ENCODE peak calls at places on chromosomes 1 and 21, in six cellular contexts. K, F, M, P, C and D are unnamed samples.

GRCh38 chr1:224565186-224565585 is 50.9 kb upstream of the CNIH3 start:
- DNase-seq in K (no peak), F (no peak), M (peak; percentile 92), P (peak; percentile 97), C (peak; percentile 19), D (peak; percentile 83)

GRCh38 chr1:33349081-33349759 is 28.3 kb upstream of the A3GALT2 start:
- DNase-seq in K (peak; percentile 67), F (peak; percentile 58), M (peak; percentile 40), P (no peak), C (peak; percentile 75), D (no peak)

GRCh38 chr1:94698759-94699502 is 121.2 kb upstream of the SLC44A3 start:
- DNase-seq in K (no peak), F (no peak), M (peak; percentile 90), P (peak; percentile 47), C (peak; percentile 31), D (peak; percentile 88)

GRCh38 chr1:226100436-226101347 is 38.2 kb downstream of the H3-3A start:
- DNase-seq in K (peak; percentile 51), F (peak; percentile 47), M (peak; percentile 55), P (peak; percentile 95), C (peak; percentile 48), D (peak; percentile 85)

GRCh38 chr1:89842547-89843278 is 21.9 kb downstream of the LRRC8D start:
- DNase-seq in K (peak; percentile 40), F (no peak), M (peak; percentile 47), P (peak; percentile 32), C (peak; percentile 19), D (peak; percentile 55)

GRCh38 chr1:94654031-94654430 is 112.5 kb upstream of the F3 start:
- DNase-seq in K (no peak), F (no peak), M (peak; percentile 79), P (peak; percentile 92), C (peak; percentile 66), D (no peak)

GRCh38 chr1:6614019-6614952 is 755 bp downstream of the PHF13 start:
- DNase-seq in K (peak; percentile 80), F (peak; percentile 65), M (peak; percentile 27), P (no peak), C (peak; percentile 74), D (no peak)

GRCh38 chr1:58287894-58288623 is 258.5 kb downstream of the OMA1 start:
- DNase-seq in K (no peak), F (no peak), M (no peak), P (no peak), C (no peak), D (no peak)

GRCh38 chr1:33424205-33424604 is 6.7 kb downstream of the PHC2 start:
- DNase-seq in K (no peak), F (no peak), M (peak; percentile 73), P (no peak), C (no peak), D (peak; percentile 49)

GRCh38 chr21:46483300-46484295 is 24.9 kb downstream of the DIP2A start:
- DNase-seq in K (no peak), F (peak; percentile 35), M (no peak), P (no peak), C (no peak), D (no peak)

GRCh38 chr1:17564458-17565393 is 25.2 kb downstream of the ARHGEF10L start:
- DNase-seq in K (no peak), F (no peak), M (no peak), P (no peak), C (no peak), D (no peak)

GRCh38 chr1:24966724-24967346 is 36.8 kb upstream of the RUNX3 start:
- DNase-seq in K (no peak), F (no peak), M (peak; percentile 93), P (peak; percentile 60), C (peak; percentile 23), D (peak; percentile 56)

GRCh38 chr1:94096797-94097549 is 24.0 kb downstream of the ABCA4 start:
- DNase-seq in K (peak; percentile 47), F (no peak), M (peak; percentile 35), P (no peak), C (peak; percentile 55), D (peak; percentile 49)

GRCh38 chr1:83060216-83060615 is 938.7 kb downstream of the TTLL7 start:
- DNase-seq in K (no peak), F (no peak), M (no peak), P (peak; percentile 51), C (peak; percentile 17), D (peak; percentile 13)

GRCh38 chr1:62082456-62083363 is 111.9 kb upstream of the L1TD1 start:
- DNase-seq in K (peak; percentile 62), F (peak; percentile 15), M (peak; percentile 15), P (peak; percentile 47), C (peak; percentile 56), D (peak; percentile 60)

GRCh38 chr1:40232444-40232843 is 15.3 kb upstream of the TMCO2 start:
- DNase-seq in K (no peak), F (no peak), M (no peak), P (no peak), C (no peak), D (no peak)

GRCh38 chr1:79667848-79668696 is 661.5 kb upstream of the ADGRL4 start:
- DNase-seq in K (no peak), F (no peak), M (no peak), P (no peak), C (no peak), D (no peak)

DNA sequence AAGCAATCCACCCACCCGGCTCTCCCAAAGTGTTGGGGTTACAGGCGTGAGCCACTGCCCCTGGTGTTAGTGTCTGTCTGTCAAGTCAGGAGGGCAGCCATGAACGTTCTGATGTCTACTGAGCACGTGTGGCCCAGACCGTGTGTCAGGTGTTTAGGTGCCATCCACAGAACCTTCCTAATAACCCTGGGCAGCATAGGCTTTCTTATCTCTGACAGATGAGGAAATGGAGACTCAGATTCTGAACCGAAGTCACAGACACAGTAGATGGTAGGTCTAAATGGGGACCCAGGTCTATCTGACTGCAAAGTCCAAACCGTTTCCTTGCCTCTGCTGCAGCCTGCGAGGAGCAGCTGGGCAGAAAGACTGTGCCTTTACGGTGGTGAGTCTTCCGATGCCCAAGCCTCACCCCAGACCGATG is 622 bp upstream of the IL6R start:
- DNase-seq in K (no peak), F (no peak), M (no peak), P (no peak), C (no peak), D (no peak)
- H3K4me3 ChIP-seq in K (peak overlapping the region; percentile 77), F (peak overlapping the region; percentile 53), M (peak overlapping the region; percentile 32), P (peak overlapping the region; percentile 97), C (peak overlapping the region; percentile 60), D (peak overlapping the region; percentile 68)

DNA sequence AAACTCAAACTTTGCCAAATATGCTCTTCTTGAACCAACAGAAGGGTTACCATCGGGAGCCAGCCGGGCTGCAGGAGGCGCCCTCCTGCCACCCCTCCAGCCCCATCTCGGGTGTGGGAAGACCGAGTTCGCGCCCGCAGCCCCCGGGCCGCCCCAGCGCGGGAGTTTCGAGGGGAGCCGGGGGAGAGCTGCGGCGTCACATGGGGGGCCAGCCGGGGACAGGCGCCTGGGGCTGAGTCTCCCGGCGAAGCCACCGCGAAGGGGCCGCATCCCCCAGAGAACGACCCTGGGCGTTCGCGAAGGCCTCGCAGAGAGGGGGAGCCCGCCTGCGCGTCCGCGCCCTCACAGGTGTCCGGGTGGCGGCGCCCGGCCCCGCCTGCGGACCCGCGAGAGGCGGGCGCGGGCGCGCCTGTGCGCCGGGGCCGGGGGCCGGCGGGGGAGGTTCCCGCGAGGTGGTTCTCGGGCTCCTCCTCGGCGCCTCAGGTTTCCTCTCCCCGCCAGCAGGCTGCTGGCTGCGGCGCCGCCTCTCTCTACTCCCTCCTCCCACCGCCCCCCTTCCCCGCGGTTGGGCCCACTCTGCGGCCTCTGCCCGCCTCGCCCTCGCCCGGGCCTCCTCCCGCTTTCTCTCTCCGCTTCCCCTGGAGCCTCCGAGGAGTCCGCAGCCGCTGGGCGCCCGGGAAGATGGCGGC is at the start of gene RAVER2:
- DNase-seq in K (peak; percentile 65), F (peak; percentile 80), M (peak; percentile 77), P (peak; percentile 28), C (peak; percentile 91), D (peak; percentile 46)
- TF ChIP-seq CTCF in K (peak; percentile 33), F (peak; percentile 68), M (peak; percentile 44), P (peak; percentile 57), C (peak; percentile 67), D (peak; percentile 57)

GRCh38 chr21:34748862-34749261 is 80.1 kb downstream of the CLIC6 start:
- DNase-seq in K (no peak), F (no peak), M (no peak), P (no peak), C (no peak), D (no peak)

GRCh38 chr21:34743285-34743684 is 74.5 kb downstream of the CLIC6 start:
- DNase-seq in K (no peak), F (no peak), M (no peak), P (peak; percentile 29), C (no peak), D (no peak)

GRCh38 chr21:34743831-34744230 is 75.0 kb downstream of the CLIC6 start:
- DNase-seq in K (no peak), F (no peak), M (peak; percentile 84), P (peak; percentile 86), C (no peak), D (peak; percentile 93)

GRCh38 chr21:34744801-34745200 is 76.0 kb downstream of the CLIC6 start:
- DNase-seq in K (no peak), F (no peak), M (no peak), P (no peak), C (no peak), D (no peak)

GRCh38 chr21:34745557-34746255 is 76.9 kb downstream of the CLIC6 start:
- DNase-seq in K (peak; percentile 73), F (peak; percentile 47), M (peak; percentile 72), P (peak; percentile 66), C (peak; percentile 88), D (peak; percentile 91)
- H3K4me3 ChIP-seq in K (no peak overlapping the region), F (no peak overlapping the region), M (no peak overlapping the region), P (no peak overlapping the region), C (no peak overlapping the region), D (peak overlapping the region; percentile 53)

GRCh38 chr1:149937779-149938178 is 1.1 kb upstream of the MTMR11 start:
- DNase-seq in K (no peak), F (no peak), M (peak; percentile 14), P (no peak), C (peak; percentile 25), D (no peak)

GRCh38 chr1:149945206-149945605 is 8.5 kb upstream of the MTMR11 start:
- DNase-seq in K (peak; percentile 84), F (no peak), M (no peak), P (no peak), C (no peak), D (no peak)

GRCh38 chr1:149942885-149943284 is 6.2 kb upstream of the MTMR11 start:
- DNase-seq in K (no peak), F (no peak), M (no peak), P (no peak), C (no peak), D (no peak)

GRCh38 chr1:149940427-149940826 is 3.7 kb upstream of the MTMR11 start:
- DNase-seq in K (no peak), F (no peak), M (no peak), P (no peak), C (no peak), D (no peak)

DNA sequence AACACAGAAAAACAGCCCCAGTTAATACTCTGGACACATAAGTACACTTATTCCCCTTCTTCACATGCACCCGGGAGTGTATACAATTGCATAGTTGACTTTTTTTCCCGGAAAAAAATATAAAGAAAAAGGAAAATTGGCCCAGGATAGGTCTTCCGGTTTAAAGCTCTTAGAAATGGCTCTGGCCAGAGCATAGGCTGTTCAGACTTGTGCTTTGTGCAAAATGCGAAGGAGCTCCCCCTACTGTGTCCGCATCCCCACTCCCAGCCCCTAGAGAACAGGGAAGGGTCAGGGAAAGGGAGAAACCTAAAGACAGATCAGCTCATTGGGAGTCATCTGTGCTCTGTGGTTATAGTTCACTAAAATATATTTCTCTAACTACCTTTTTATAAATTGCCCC is 5.5 kb upstream of the MTMR11 start:
- DNase-seq in K (no peak), F (no peak), M (peak; percentile 29), P (peak; percentile 66), C (peak; percentile 62), D (peak; percentile 54)
- TF ChIP-seq CTCF in K (no peak), F (peak; percentile 43), M (peak; percentile 50), P (peak; percentile 42), C (peak; percentile 44), D (peak; percentile 52)